ENCODE peak calls at places on chromosomes 3 and 15, in four cellular contexts. One of them, this sample, is unnamed.

GRCh38 chr3:64357481-64357880 is 132.2 kb upstream of the PRICKLE2 start:
- DNase-seq in cardiac muscle cell: no peak
- DNase-seq in fibroblast of lung: no peak
- DNase-seq in astrocyte of the cerebellum: no peak
- DNase-seq in this sample: no peak

GRCh38 chr3:48187579-48188265 is 495 bp downstream of the CDC25A start:
- DNase-seq in fibroblast of lung: peak
- DNase-seq in astrocyte of the cerebellum: no peak
- DNase-seq in cardiac muscle cell: peak
- DNase-seq in this sample: no peak

GRCh38 chr3:47283596-47284364 is 1.0 kb downstream of the KLHL18 start:
- DNase-seq in cardiac muscle cell: no peak
- DNase-seq in astrocyte of the cerebellum: peak
- DNase-seq in fibroblast of lung: peak
- DNase-seq in this sample: no peak

GRCh38 chr3:44825264-44825925 is 36.3 kb upstream of the TMEM42 start:
- DNase-seq in cardiac muscle cell: peak
- DNase-seq in fibroblast of lung: peak
- DNase-seq in astrocyte of the cerebellum: no peak
- DNase-seq in this sample: peak

GRCh38 chr3:152398495-152398894 is 129.8 kb downstream of the MBNL1 start:
- DNase-seq in fibroblast of lung: peak
- DNase-seq in astrocyte of the cerebellum: no peak
- DNase-seq in cardiac muscle cell: peak
- DNase-seq in this sample: no peak

GRCh38 chr3:127438371-127438770 is 150.5 kb upstream of the PRR20G start:
- DNase-seq in cardiac muscle cell: no peak
- DNase-seq in fibroblast of lung: no peak
- DNase-seq in astrocyte of the cerebellum: no peak
- DNase-seq in this sample: no peak

GRCh38 chr15:71273731-71274447 is 158.6 kb downstream of the THSD4 start:
- DNase-seq in astrocyte of the cerebellum: no peak
- DNase-seq in fibroblast of lung: peak
- DNase-seq in cardiac muscle cell: no peak
- DNase-seq in this sample: no peak

GRCh38 chr3:71910107-71910506 is 125.2 kb upstream of the PROK2 start:
- DNase-seq in cardiac muscle cell: peak
- DNase-seq in fibroblast of lung: no peak
- DNase-seq in astrocyte of the cerebellum: no peak
- DNase-seq in this sample: no peak

GRCh38 chr3:72996121-72996472 is 514 bp upstream of the PPP4R2 start:
- DNase-seq in fibroblast of lung: no peak
- DNase-seq in cardiac muscle cell: no peak
- DNase-seq in astrocyte of the cerebellum: no peak
- DNase-seq in this sample: no peak

GRCh38 chr3:5267253-5267652 is 79.7 kb downstream of the EDEM1 start:
- DNase-seq in astrocyte of the cerebellum: no peak
- DNase-seq in cardiac muscle cell: no peak
- DNase-seq in fibroblast of lung: no peak
- DNase-seq in this sample: no peak

GRCh38 chr3:62180514-62180913 is 192.8 kb downstream of the FEZF2 start:
- DNase-seq in cardiac muscle cell: no peak
- DNase-seq in fibroblast of lung: no peak
- DNase-seq in astrocyte of the cerebellum: no peak
- DNase-seq in this sample: no peak

GRCh38 chr15:25860885-25861866 is 2.0 kb downstream of the ATP10A start:
- DNase-seq in astrocyte of the cerebellum: no peak
- DNase-seq in fibroblast of lung: no peak
- DNase-seq in cardiac muscle cell: no peak
- DNase-seq in this sample: no peak

GRCh38 chr15:55526559-55527036 is 18.6 kb upstream of the DNAAF4 start:
- DNase-seq in fibroblast of lung: peak
- DNase-seq in cardiac muscle cell: peak
- DNase-seq in astrocyte of the cerebellum: peak
- DNase-seq in this sample: no peak

GRCh38 chr3:9947025-9947995 is 4.9 kb downstream of the PRRT3 start:
- DNase-seq in cardiac muscle cell: peak
- DNase-seq in astrocyte of the cerebellum: no peak
- DNase-seq in fibroblast of lung: peak
- DNase-seq in this sample: no peak

GRCh38 chr15:25710184-25710583 is 152.9 kb downstream of the ATP10A start:
- DNase-seq in astrocyte of the cerebellum: no peak
- DNase-seq in fibroblast of lung: no peak
- DNase-seq in cardiac muscle cell: peak
- DNase-seq in this sample: no peak

GRCh38 chr15:62228604-62229003 is 63.5 kb upstream of the C2CD4B start:
- DNase-seq in astrocyte of the cerebellum: no peak
- DNase-seq in fibroblast of lung: no peak
- DNase-seq in cardiac muscle cell: no peak
- DNase-seq in this sample: no peak

GRCh38 chr15:60074181-60074885 is 70.2 kb downstream of the FOXB1 start:
- DNase-seq in fibroblast of lung: peak
- DNase-seq in astrocyte of the cerebellum: no peak
- DNase-seq in cardiac muscle cell: no peak
- DNase-seq in this sample: no peak

DNA sequence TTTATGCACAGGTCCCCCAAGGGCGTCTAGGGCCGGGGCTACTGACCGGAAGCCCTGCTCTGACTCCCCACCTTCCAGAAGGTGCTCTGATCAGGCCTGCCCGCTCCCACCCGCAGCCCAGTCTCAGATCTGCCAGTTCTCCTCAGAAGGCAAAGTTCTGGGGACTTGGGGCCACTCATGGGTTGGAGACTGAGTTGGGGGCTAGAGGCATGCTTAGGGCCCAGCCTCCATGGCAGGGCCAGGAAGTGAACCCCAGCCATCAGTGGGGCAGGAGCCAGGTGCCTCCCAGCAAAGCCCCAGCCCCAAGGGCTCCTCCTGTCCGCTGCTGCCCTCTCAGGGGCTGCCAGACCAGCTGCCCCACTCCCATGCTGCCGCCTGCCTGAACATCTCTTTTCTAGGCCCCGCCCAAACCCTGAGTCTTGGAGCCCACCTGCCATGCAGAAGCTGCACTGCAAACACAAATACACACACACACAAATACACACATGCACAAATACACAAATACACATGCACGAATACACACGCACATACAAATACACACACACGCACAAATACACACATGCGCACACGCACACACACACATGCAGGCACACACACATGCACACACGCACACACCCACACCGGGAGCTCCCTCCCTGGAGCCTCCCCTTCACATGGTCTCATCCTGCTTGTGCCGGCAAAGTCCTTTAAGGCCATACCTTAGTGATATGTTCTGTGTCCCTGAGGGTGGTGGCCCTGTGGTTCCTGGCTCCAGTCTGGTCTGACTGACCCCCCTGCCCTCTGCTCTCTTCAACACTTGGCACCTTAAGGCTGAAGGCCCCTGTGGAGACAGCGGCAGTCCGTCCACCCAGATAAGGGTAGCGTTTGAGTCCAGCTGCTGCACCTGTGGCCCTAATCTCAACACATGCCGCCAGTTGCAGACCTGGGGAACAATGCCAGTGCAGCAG is 59.2 kb upstream of the KLF13 start:
- DNase-seq in cardiac muscle cell: no peak
- DNase-seq in fibroblast of lung: no peak
- DNase-seq in astrocyte of the cerebellum: no peak
- DNase-seq in this sample: no peak
- H3K4me3 ChIP-seq in cardiac muscle cell: no peak
- H3K4me3 ChIP-seq in fibroblast of lung: no peak
- H3K4me3 ChIP-seq in astrocyte of the cerebellum: no peak
- H3K4me3 ChIP-seq in this sample: no peak

GRCh38 chr3:177905173-177905894 is 630.9 kb upstream of the KCNMB2 start:
- DNase-seq in astrocyte of the cerebellum: peak
- DNase-seq in fibroblast of lung: peak
- DNase-seq in cardiac muscle cell: peak
- DNase-seq in this sample: peak

GRCh38 chr3:177906573-177907229 is 629.5 kb upstream of the KCNMB2 start:
- DNase-seq in cardiac muscle cell: peak
- DNase-seq in fibroblast of lung: peak
- DNase-seq in astrocyte of the cerebellum: peak
- DNase-seq in this sample: no peak

GRCh38 chr3:177904661-177905060 is 631.6 kb upstream of the KCNMB2 start:
- DNase-seq in fibroblast of lung: peak
- DNase-seq in cardiac muscle cell: peak
- DNase-seq in astrocyte of the cerebellum: peak
- DNase-seq in this sample: no peak

DNA sequence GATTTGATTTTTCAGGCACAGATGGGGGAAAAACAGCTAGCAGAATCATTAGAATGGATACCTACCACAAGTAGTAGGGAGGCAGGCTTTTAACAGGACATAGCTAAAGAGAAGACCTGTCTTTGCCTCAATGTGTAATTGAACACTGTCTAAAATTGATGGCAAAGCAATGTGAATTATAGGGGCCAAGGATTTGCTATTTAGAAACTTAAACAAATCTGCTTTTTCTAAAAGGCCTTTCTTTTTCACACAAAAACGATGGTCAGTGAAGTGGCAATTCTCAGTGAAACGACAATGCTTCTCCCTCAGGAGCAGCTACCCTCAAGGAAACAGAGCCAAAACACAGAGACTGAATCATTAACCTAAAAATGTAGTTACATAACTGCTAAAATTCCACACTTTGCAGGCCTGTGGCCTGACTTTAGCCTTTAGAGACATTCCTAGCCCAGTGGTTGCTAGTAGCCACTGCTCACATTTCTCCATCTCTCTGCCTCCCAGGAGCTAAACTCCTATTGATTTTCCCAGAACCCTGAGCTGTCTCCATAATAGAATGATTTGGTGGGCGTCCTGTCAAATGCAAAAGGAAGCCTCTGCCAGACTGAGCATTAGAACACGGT is 630.2 kb upstream of the KCNMB2 start:
- DNase-seq in fibroblast of lung: peak
- DNase-seq in astrocyte of the cerebellum: peak
- DNase-seq in cardiac muscle cell: peak
- DNase-seq in this sample: peak
- TF ChIP-seq CTCF in fibroblast of lung: no peak
- TF ChIP-seq CTCF in astrocyte of the cerebellum: peak
- TF ChIP-seq CTCF in cardiac muscle cell: no peak
- TF ChIP-seq CTCF in this sample: no peak

DNA sequence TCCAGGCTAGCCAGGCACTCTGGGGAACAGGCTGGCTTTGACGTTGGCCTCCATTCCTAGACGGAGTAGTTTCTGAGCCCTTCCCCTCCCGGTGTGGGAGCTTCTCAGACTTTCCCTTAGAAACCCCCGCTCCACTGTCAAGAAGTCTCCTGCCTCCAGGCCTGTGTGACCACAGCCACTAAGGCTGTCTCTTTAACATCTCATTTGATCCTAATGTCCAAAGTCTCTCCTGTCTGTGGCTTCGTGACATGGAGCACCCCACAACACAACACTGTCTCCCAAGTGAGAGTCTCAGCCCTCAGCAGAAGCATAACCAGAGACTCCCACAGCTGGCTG is 6.0 kb downstream of the CSRNP1 start:
- DNase-seq in astrocyte of the cerebellum: no peak
- DNase-seq in cardiac muscle cell: no peak
- DNase-seq in fibroblast of lung: no peak
- DNase-seq in this sample: no peak
- H3K4me3 ChIP-seq in astrocyte of the cerebellum: no peak
- H3K4me3 ChIP-seq in cardiac muscle cell: no peak
- H3K4me3 ChIP-seq in fibroblast of lung: peak
- H3K4me3 ChIP-seq in this sample: peak

GRCh38 chr3:1087066-1087555 is 5.7 kb upstream of the CNTN6 start:
- DNase-seq in cardiac muscle cell: peak
- DNase-seq in astrocyte of the cerebellum: peak
- DNase-seq in fibroblast of lung: peak
- DNase-seq in this sample: peak
- TF ChIP-seq CTCF in cardiac muscle cell: peak
- TF ChIP-seq CTCF in astrocyte of the cerebellum: peak
- TF ChIP-seq CTCF in fibroblast of lung: peak
- TF ChIP-seq CTCF in this sample: peak

DNA sequence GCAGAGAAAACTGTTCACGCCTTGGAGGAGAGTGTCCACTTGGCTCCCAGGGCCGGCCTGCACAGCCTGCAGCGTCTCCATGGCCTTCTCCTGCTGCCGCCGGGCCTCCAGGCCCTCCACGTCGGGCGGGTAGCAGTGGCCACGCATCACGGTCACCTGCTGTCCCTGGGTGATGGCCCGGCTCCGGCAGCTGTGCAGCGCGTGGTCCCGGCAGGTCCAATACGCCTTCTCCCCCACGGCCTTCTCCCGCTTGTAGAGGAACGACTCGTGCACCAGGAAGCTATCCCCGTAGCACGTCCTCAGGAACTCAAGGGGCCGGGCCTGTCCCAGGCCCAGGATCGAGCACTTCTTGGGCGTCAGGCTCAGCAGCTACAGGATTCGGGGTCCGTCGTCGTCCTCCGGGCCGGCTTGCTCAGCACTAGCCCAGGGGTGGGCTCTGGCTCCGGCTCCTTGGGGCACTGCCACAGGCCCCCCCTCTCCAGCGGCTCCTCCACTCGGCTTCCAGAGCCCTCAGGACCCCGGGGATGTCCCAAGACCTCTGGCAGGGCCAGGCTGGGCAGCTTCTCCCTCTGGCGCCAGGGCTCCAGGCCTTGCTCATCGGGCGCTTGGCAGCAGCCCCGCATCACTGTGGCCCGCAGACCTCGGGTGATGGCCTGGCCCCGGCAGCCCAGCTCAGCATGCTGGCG is 83.6 kb upstream of the FXR1 start:
- DNase-seq in astrocyte of the cerebellum: no peak
- DNase-seq in cardiac muscle cell: no peak
- DNase-seq in fibroblast of lung: no peak
- DNase-seq in this sample: no peak
- H3K4me3 ChIP-seq in astrocyte of the cerebellum: no peak
- H3K4me3 ChIP-seq in cardiac muscle cell: no peak
- H3K4me3 ChIP-seq in fibroblast of lung: no peak
- H3K4me3 ChIP-seq in this sample: no peak

GRCh38 chr3:40073310-40074007 is 236.0 kb upstream of the EIF1B start:
- DNase-seq in astrocyte of the cerebellum: no peak
- DNase-seq in cardiac muscle cell: no peak
- DNase-seq in fibroblast of lung: no peak
- DNase-seq in this sample: no peak
- TF ChIP-seq CTCF in astrocyte of the cerebellum: peak
- TF ChIP-seq CTCF in cardiac muscle cell: peak
- TF ChIP-seq CTCF in fibroblast of lung: no peak
- TF ChIP-seq CTCF in this sample: peak

GRCh38 chr3:49351521-49352011 is 6.6 kb downstream of the GPX1 start:
- DNase-seq in fibroblast of lung: peak
- DNase-seq in cardiac muscle cell: peak
- DNase-seq in astrocyte of the cerebellum: no peak
- DNase-seq in this sample: peak

GRCh38 chr3:49341996-49342395 is 2.1 kb upstream of the USP4 start:
- DNase-seq in fibroblast of lung: no peak
- DNase-seq in cardiac muscle cell: no peak
- DNase-seq in astrocyte of the cerebellum: no peak
- DNase-seq in this sample: no peak

GRCh38 chr3:49343163-49343562 is 3.3 kb upstream of the USP4 start:
- DNase-seq in fibroblast of lung: no peak
- DNase-seq in cardiac muscle cell: no peak
- DNase-seq in astrocyte of the cerebellum: no peak
- DNase-seq in this sample: no peak

GRCh38 chr3:49349617-49350114 is 8.5 kb downstream of the GPX1 start:
- DNase-seq in astrocyte of the cerebellum: no peak
- DNase-seq in cardiac muscle cell: no peak
- DNase-seq in fibroblast of lung: no peak
- DNase-seq in this sample: no peak

GRCh38 chr3:49346797-49347251 is 7.0 kb upstream of the USP4 start:
- DNase-seq in astrocyte of the cerebellum: no peak
- DNase-seq in cardiac muscle cell: no peak
- DNase-seq in fibroblast of lung: peak
- DNase-seq in this sample: no peak
- H3K4me3 ChIP-seq in astrocyte of the cerebellum: no peak
- H3K4me3 ChIP-seq in cardiac muscle cell: no peak
- H3K4me3 ChIP-seq in fibroblast of lung: no peak
- H3K4me3 ChIP-seq in this sample: no peak

GRCh38 chr3:81339040-81339845 is 422.2 kb downstream of the GBE1 start:
- DNase-seq in cardiac muscle cell: peak
- DNase-seq in fibroblast of lung: peak
- DNase-seq in astrocyte of the cerebellum: no peak
- DNase-seq in this sample: no peak
- TF ChIP-seq CTCF in cardiac muscle cell: peak
- TF ChIP-seq CTCF in fibroblast of lung: peak
- TF ChIP-seq CTCF in astrocyte of the cerebellum: peak
- TF ChIP-seq CTCF in this sample: peak

This sample was measured in AG04449.